ENCODE peak calls at places on chromosomes 5 and 9, in four cellular contexts. R is A673; G is CD8-positive, alpha-beta memory T cell; V is posterior cingulate gyrus. B is an unnamed sample.
A peak's percentile ranks its signal among the peaks of the same experiment; 100 is the strongest.

GRCh38 chr9:70218767-70219166 is 40.0 kb upstream of the SMC5 start:
- DNase-seq in G (no peak), R (no peak), V (no peak), B (no peak)

GRCh38 chr9:40884072-40884901 is 244.2 kb downstream of the FOXD4L6 start:
- DNase-seq in V (peak; percentile 9), R (no peak), G (no peak), B (peak; percentile 6)

GRCh38 chr9:90038778-90039177 is 434.0 kb downstream of the GADD45G start:
- DNase-seq in G (no peak), R (no peak), V (no peak), B (no peak)

GRCh38 chr9:77714077-77714549 is 66.0 kb upstream of the GNA14 start:
- DNase-seq in G (no peak), V (no peak), R (peak; percentile 77), B (no peak)

GRCh38 chr9:113796651-113797426 is 79.3 kb upstream of the ZNF618 start:
- DNase-seq in V (no peak), G (no peak), R (no peak), B (no peak)

GRCh38 chr9:98263482-98264357 is 8.3 kb upstream of the TBC1D2 start:
- DNase-seq in G (peak; percentile 69), R (peak; percentile 85), V (peak; percentile 58), B (peak; percentile 90)

GRCh38 chr9:23663536-23663935 is 162.5 kb downstream of the ELAVL2 start:
- DNase-seq in V (no peak), R (no peak), G (no peak), B (no peak)

GRCh38 chr5:1919750-1920149 is 37.0 kb upstream of the IRX4 start:
- DNase-seq in G (no peak), V (no peak), R (no peak), B (no peak)

GRCh38 chr9:137899551-137900360 is 22.2 kb downstream of the CACNA1B start:
- DNase-seq in R (no peak), G (no peak), V (peak; percentile 9), B (no peak)

GRCh38 chr5:142313275-142313674 is 11.5 kb downstream of the SPRY4 start:
- DNase-seq in R (no peak), V (no peak), G (no peak), B (no peak)

GRCh38 chr5:81450940-81451339 is 57.0 kb upstream of the ACOT12 start:
- DNase-seq in R (no peak), G (no peak), V (no peak), B (no peak)

B was measured in head of caudate nucleus.